ENCODE peak calls at places on chromosomes 2 and 18, in six cellular contexts. B is HCT116, J is SK-N-SH, L is H1, W is HepG2, K is K562. A is an unnamed sample.

GRCh38 chr2:20642026-20642971 is 8.6 kb downstream of the HS1BP3 start:
- DNase-seq in B (peak), J (peak), L (peak), W (peak), K (peak), A (peak)

GRCh38 chr2:105576440-105577241 is 168.1 kb upstream of the NCK2 start:
- DNase-seq in B (peak), J (peak), L (no peak), W (peak), K (no peak), A (peak)

GRCh38 chr2:220043155-220043992 is 415.9 kb downstream of the SLC4A3 start:
- DNase-seq in B (no peak), J (no peak), L (no peak), W (no peak), K (no peak), A (no peak)

GRCh38 chr2:135030826-135031225 is 16.4 kb downstream of the MAP3K19 start:
- DNase-seq in B (no peak), J (no peak), L (no peak), W (peak), K (no peak), A (peak)

GRCh38 chr2:182650704-182651103 is 65.4 kb upstream of the DNAJC10 start:
- DNase-seq in B (peak), J (peak), L (no peak), W (peak), K (no peak), A (no peak)

GRCh38 chr2:38591152-38591551 is 11.6 kb downstream of the HNRNPLL start:
- DNase-seq in B (no peak), J (no peak), L (no peak), W (no peak), K (no peak), A (no peak)

GRCh38 chr2:64319930-64320329 is 134.0 kb upstream of the LGALSL start:
- DNase-seq in B (no peak), J (no peak), L (no peak), W (no peak), K (no peak), A (no peak)

GRCh38 chr2:197161738-197162137 is 148.8 kb downstream of the ANKRD44 start:
- DNase-seq in B (no peak), J (no peak), L (no peak), W (no peak), K (no peak), A (no peak)

GRCh38 chr2:230847883-230848388 is 16.8 kb upstream of the ITM2C start:
- DNase-seq in B (peak), J (peak), L (peak), W (peak), K (peak), A (peak)

GRCh38 chr2:216845426-216845825 is 14.4 kb downstream of the TNP1 start:
- DNase-seq in B (no peak), J (no peak), L (no peak), W (no peak), K (no peak), A (no peak)

GRCh38 chr2:216855079-216855478 is 4.8 kb downstream of the TNP1 start:
- DNase-seq in B (no peak), J (no peak), L (no peak), W (no peak), K (no peak), A (no peak)

GRCh38 chr2:216849987-216850386 is 9.9 kb downstream of the TNP1 start:
- DNase-seq in B (no peak), J (no peak), L (no peak), W (no peak), K (no peak), A (no peak)

GRCh38 chr2:216855614-216856013 is 4.2 kb downstream of the TNP1 start:
- DNase-seq in B (no peak), J (no peak), L (no peak), W (no peak), K (no peak), A (no peak)

GRCh38 chr2:216850665-216851327 is 9.1 kb downstream of the TNP1 start:
- DNase-seq in B (no peak), J (no peak), L (no peak), W (no peak), K (peak), A (no peak)
- TF ChIP-seq JUND in B (no peak), J (no peak), L (no peak), W (no peak), K (no peak), A (no peak)

GRCh38 chr2:29202819-29203495 is 87.7 kb downstream of the CLIP4 start:
- DNase-seq in B (no peak), J (peak), L (no peak), W (no peak), K (no peak), A (no peak)

GRCh38 chr2:29206941-29207340 is 91.7 kb downstream of the CLIP4 start:
- DNase-seq in B (no peak), J (no peak), L (no peak), W (peak), K (no peak), A (peak)

GRCh38 chr2:29196792-29197788 is 81.9 kb downstream of the CLIP4 start:
- DNase-seq in B (peak), J (peak), L (no peak), W (peak), K (peak), A (peak)

GRCh38 chr2:29207352-29207751 is 92.1 kb downstream of the CLIP4 start:
- DNase-seq in B (no peak), J (no peak), L (no peak), W (no peak), K (no peak), A (no peak)

GRCh38 chr2:29201979-29202378 is 86.8 kb downstream of the CLIP4 start:
- DNase-seq in B (no peak), J (peak), L (no peak), W (no peak), K (no peak), A (no peak)
- TF ChIP-seq JUND in B (no peak), J (no peak), L (no peak), W (no peak), K (no peak), A (no peak)

DNA sequence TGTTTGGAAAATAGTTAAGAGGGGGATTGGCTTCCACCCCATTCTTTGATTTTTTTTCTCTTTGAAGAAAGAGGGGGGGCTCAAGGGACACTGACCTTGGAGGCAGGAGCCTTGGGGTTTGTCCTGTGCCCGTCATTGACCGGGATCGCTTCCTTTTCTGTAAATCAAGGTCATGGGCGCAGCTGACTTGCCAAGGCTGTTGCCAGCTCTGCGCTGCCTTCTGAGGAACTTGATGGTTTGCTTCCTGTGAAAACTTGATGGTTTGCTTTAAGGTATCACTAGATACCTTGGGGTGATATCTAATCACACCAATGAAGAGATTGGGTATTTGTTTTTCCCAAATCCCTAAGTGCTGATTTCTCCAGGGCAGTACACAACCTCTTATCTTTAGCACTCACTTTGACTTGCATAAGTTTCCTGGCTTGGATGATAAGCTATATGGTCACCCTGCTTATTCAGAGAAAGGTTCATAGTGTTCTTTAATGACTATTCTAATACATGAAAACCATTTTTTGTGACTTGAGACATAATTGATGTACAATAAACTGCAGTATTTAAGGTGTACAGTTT is 56.0 kb downstream of the DGKD start:
- DNase-seq in B (no peak), J (no peak), L (no peak), W (no peak), K (no peak), A (no peak)
- TF ChIP-seq JUND in B (no peak), J (no peak), L (no peak), W (no peak), K (no peak), A (no peak)

GRCh38 chr18:11178951-11179549 is 29.7 kb upstream of the PIEZO2 start:
- DNase-seq in B (no peak), J (no peak), L (no peak), W (no peak), K (no peak), A (no peak)
- TF ChIP-seq JUND in B (no peak), J (no peak), L (no peak), W (no peak), K (no peak), A (no peak)

GRCh38 chr2:63051795-63052333 is 1.2 kb downstream of the OTX1 start:
- DNase-seq in B (no peak), J (peak), L (no peak), W (no peak), K (no peak), A (no peak)

GRCh38 chr2:63049291-63050185 is 1.1 kb upstream of the OTX1 start:
- DNase-seq in B (no peak), J (peak), L (no peak), W (no peak), K (no peak), A (no peak)

GRCh38 chr2:63050916-63051794 is 525 bp downstream of the OTX1 start:
- DNase-seq in B (no peak), J (peak), L (no peak), W (no peak), K (peak), A (peak)

GRCh38 chr2:63048367-63049171 is 2.1 kb upstream of the OTX1 start:
- DNase-seq in B (no peak), J (peak), L (no peak), W (no peak), K (no peak), A (no peak)

DNA sequence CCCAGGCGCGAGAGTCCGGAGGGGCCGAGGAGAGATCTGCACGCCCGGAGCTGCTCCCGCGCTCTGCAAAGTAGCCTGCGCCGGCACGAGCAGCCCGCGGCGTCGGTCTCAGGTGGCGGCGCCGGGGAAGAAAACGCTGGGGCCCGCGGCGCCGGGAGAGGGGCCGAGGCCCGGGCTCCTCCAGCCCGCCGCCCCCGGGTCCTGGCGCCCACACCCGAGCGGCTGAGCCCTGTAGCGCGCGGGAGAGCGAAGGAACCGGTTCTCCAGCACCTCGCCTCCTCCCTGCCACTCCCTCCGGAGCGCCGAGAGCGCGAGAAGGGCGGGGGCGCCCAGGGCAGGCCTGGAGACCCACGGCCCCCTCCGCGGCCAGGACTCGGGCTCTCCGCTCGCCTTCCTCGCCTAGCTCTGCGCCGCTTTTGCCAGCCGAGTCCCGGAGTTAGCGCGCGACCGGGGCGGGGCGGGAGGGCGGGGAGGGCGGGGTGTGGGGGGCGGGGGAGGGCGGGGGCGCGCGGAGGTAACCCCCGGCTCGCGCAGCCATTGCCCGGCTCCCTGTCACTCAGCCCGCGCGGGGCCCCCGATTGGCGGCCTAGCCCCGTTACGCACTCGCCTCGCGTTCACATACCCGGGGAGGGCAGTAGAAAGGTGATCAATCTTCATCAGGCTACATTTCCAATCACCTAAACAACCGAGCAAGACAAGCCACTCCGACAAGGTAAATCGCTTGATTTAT is at the start of gene OTX1:
- DNase-seq in B (peak), J (peak), L (no peak), W (peak), K (peak), A (peak)
- TF ChIP-seq JUND in B (no peak), J (no peak), L (no peak), W (peak), K (no peak), A (no peak)

GRCh38 chr2:71395471-71395870 is 57.9 kb upstream of the DYSF start:
- DNase-seq in B (no peak), J (no peak), L (no peak), W (peak), K (no peak), A (no peak)

GRCh38 chr2:71389379-71390072 is 57.9 kb downstream of the ZNF638 start:
- DNase-seq in B (no peak), J (no peak), L (no peak), W (no peak), K (no peak), A (no peak)

GRCh38 chr2:71388214-71388613 is 56.6 kb downstream of the ZNF638 start:
- DNase-seq in B (no peak), J (no peak), L (no peak), W (no peak), K (no peak), A (no peak)

DNA sequence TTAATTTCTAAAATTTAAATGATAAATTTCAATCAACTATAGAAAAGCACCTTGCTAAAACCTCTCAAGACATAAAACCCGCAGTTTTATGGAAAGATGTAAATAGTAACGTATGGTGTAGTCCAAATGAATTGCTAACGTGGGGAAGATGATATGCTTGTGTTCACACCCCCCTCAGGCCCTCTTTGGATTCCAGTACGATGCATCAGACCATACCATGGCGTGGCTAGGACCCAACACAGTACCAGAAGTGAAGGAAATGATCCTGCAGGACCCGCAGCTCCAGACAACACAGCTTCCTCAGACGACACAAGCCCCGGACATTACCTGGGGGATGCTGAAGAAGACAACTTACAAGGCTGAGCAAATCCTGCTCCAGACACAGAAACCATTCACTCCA is 60.1 kb upstream of the DYSF start:
- DNase-seq in B (no peak), J (no peak), L (no peak), W (no peak), K (no peak), A (no peak)
- TF ChIP-seq JUND in B (no peak), J (no peak), L (no peak), W (no peak), K (no peak), A (no peak)

GRCh38 chr18:9897129-9897528 is 11.4 kb downstream of the TXNDC2 start:
- DNase-seq in B (no peak), J (no peak), L (no peak), W (no peak), K (peak), A (no peak)

GRCh38 chr18:9901377-9901776 is 12.4 kb upstream of the VAPA start:
- DNase-seq in B (no peak), J (no peak), L (no peak), W (no peak), K (no peak), A (no peak)

GRCh38 chr18:9902832-9903231 is 11.0 kb upstream of the VAPA start:
- DNase-seq in B (no peak), J (no peak), L (no peak), W (no peak), K (no peak), A (no peak)

GRCh38 chr18:9900699-9901098 is 13.1 kb upstream of the VAPA start:
- DNase-seq in B (no peak), J (no peak), L (no peak), W (no peak), K (no peak), A (no peak)

GRCh38 chr18:9898792-9899549 is 13.2 kb downstream of the TXNDC2 start:
- DNase-seq in B (peak), J (no peak), L (no peak), W (peak), K (peak), A (no peak)
- TF ChIP-seq JUND in B (peak), J (peak), L (no peak), W (peak), K (peak), A (no peak)

A was measured in T47D.